ENCODE peak calls at places on chromosomes 2 and 18, in four cellular contexts. One of them, this sample, is unnamed.

GRCh38 chr2:3291750-3292149 is 85.9 kb downstream of the EIPR1 start:
- DNase-seq in psoas muscle: no peak
- DNase-seq in foreskin fibroblast: no peak
- DNase-seq in K562: no peak
- DNase-seq in this sample: no peak

GRCh38 chr2:233113114-233113452 is 52.9 kb downstream of the INPP5D start:
- DNase-seq in psoas muscle: no peak
- DNase-seq in foreskin fibroblast: no peak
- DNase-seq in K562: no peak
- DNase-seq in this sample: no peak

GRCh38 chr2:240465268-240465764 is 29.9 kb downstream of the GPC1 start:
- DNase-seq in psoas muscle: peak
- DNase-seq in foreskin fibroblast: no peak
- DNase-seq in K562: no peak
- DNase-seq in this sample: no peak

GRCh38 chr2:197163755-197164753 is 146.5 kb downstream of the ANKRD44 start:
- DNase-seq in psoas muscle: peak
- DNase-seq in foreskin fibroblast: no peak
- DNase-seq in K562: no peak
- DNase-seq in this sample: no peak

GRCh38 chr2:111238336-111238735 is 117.6 kb downstream of the BCL2L11 start:
- DNase-seq in psoas muscle: no peak
- DNase-seq in foreskin fibroblast: no peak
- DNase-seq in K562: no peak
- DNase-seq in this sample: no peak

GRCh38 chr2:227889336-227889735 is 17.9 kb downstream of the DAW1 start:
- DNase-seq in psoas muscle: no peak
- DNase-seq in foreskin fibroblast: no peak
- DNase-seq in K562: no peak
- DNase-seq in this sample: no peak

GRCh38 chr2:237720962-237721361 is 77.6 kb upstream of the RBM44 start:
- DNase-seq in psoas muscle: no peak
- DNase-seq in foreskin fibroblast: peak
- DNase-seq in K562: no peak
- DNase-seq in this sample: peak

GRCh38 chr2:118974103-118974911 is 32.3 kb downstream of the MARCO start:
- DNase-seq in psoas muscle: no peak
- DNase-seq in foreskin fibroblast: peak
- DNase-seq in K562: no peak
- DNase-seq in this sample: peak

GRCh38 chr2:12507295-12507694 is 209.4 kb upstream of the TRIB2 start:
- DNase-seq in psoas muscle: no peak
- DNase-seq in foreskin fibroblast: peak
- DNase-seq in K562: no peak
- DNase-seq in this sample: peak

DNA sequence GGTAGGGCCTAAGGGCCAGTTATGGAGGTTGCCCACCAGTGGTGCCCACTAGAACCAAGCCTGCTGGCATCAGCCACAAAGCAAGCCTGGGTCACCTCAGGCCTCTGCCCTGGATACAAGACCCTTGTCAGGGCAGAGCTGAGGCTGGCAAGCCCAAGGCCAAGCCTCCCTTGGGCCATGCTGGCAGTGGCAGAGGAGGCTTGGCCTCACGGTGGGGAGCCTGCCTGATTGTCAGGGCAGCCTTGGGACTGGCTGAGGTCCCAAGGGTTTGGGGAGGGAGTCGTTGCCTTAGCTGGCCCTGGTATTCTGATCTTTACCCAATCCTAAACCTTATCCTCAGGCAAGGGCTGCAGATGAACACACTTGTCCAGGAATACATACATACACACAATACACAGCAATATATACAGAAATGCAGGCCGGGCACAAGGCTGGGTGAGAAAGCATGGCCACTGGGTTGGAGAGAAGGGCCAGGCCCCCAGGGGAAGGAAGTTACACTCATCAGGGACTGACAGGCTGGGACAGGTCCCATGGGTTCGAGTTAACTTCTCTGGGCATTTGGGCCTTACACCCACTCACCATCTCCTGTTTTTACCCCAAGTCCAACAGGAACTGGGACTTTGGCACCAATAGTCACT is 21.0 kb downstream of the CCT7 start:
- DNase-seq in psoas muscle: no peak
- DNase-seq in foreskin fibroblast: no peak
- DNase-seq in K562: no peak
- DNase-seq in this sample: no peak
- TF ChIP-seq CTCF in psoas muscle: no peak
- TF ChIP-seq CTCF in foreskin fibroblast: no peak
- TF ChIP-seq CTCF in K562: no peak
- TF ChIP-seq CTCF in this sample: no peak

DNA sequence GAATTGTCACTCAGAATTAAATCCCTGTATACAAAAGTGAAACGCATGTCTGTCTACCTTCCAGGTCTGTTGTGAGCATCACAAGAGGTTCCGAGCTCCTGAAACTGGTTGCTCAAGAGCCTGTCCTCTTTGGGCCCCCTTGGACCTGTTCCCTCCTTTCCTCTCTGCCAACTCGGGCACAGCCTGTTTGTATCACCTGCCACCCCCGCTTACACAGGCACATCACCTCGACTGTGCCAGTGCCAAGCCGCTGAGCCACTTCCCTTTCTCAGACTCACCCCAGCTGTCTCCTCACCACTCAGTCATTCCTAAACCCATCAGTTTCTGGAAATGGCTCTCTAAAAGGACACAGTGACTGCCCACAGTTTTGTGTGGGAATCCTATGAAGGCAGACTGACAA is 3.1 kb downstream of the EFR3B start:
- DNase-seq in psoas muscle: peak
- DNase-seq in foreskin fibroblast: no peak
- DNase-seq in K562: no peak
- DNase-seq in this sample: no peak
- H3K4me3 ChIP-seq in psoas muscle: no peak
- H3K4me3 ChIP-seq in foreskin fibroblast: no peak
- H3K4me3 ChIP-seq in K562: no peak
- H3K4me3 ChIP-seq in this sample: no peak

DNA sequence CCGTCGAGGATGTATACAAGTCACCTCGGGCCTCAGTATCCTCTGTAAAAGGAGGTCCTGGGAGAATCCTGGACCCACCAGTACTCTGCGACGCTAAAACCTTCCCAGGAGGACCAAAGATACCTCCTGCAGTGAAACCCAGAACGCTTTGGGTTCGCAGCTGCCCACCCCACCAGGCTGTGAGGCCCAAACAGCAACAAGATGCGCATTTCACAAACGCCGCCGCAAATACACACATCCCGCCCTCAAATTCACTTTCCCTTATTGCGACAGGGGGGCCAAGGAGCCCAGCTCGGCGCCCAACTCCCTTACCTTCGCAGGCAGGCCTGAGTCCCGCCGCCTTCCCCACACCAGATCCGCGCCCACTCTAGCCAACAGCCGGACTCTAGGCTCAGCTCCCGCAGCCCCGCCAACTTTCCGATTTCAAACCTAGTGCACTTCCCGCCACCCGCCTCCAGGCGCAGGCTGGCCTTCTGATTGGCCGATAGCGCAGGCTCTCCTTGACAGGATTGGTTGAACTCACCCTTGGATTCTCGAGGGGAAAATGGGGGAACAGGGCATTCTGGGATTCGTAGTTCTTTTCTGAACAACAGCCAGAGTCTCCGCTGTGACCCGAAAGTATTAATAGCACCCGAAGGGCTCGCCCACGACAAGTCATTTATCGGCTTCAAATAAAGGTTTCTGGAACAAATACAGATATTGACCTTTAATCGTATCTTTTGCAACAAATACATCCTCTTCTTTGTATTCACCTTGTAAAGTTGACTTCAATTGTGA is at the start of gene SPC25:
- DNase-seq in psoas muscle: peak
- DNase-seq in foreskin fibroblast: peak
- DNase-seq in K562: peak
- DNase-seq in this sample: peak
- TF ChIP-seq CTCF in psoas muscle: peak
- TF ChIP-seq CTCF in foreskin fibroblast: no peak
- TF ChIP-seq CTCF in K562: no peak
- TF ChIP-seq CTCF in this sample: no peak

GRCh38 chr2:128390991-128391630 is 72.4 kb upstream of the HS6ST1 start:
- DNase-seq in psoas muscle: peak
- DNase-seq in foreskin fibroblast: no peak
- DNase-seq in K562: no peak
- DNase-seq in this sample: no peak

GRCh38 chr2:128386066-128386465 is 67.4 kb upstream of the HS6ST1 start:
- DNase-seq in psoas muscle: peak
- DNase-seq in foreskin fibroblast: no peak
- DNase-seq in K562: no peak
- DNase-seq in this sample: no peak

GRCh38 chr2:128390256-128390990 is 71.8 kb upstream of the HS6ST1 start:
- DNase-seq in psoas muscle: peak
- DNase-seq in foreskin fibroblast: no peak
- DNase-seq in K562: no peak
- DNase-seq in this sample: no peak

GRCh38 chr2:128389521-128389920 is 70.9 kb upstream of the HS6ST1 start:
- DNase-seq in psoas muscle: peak
- DNase-seq in foreskin fibroblast: no peak
- DNase-seq in K562: no peak
- DNase-seq in this sample: no peak

DNA sequence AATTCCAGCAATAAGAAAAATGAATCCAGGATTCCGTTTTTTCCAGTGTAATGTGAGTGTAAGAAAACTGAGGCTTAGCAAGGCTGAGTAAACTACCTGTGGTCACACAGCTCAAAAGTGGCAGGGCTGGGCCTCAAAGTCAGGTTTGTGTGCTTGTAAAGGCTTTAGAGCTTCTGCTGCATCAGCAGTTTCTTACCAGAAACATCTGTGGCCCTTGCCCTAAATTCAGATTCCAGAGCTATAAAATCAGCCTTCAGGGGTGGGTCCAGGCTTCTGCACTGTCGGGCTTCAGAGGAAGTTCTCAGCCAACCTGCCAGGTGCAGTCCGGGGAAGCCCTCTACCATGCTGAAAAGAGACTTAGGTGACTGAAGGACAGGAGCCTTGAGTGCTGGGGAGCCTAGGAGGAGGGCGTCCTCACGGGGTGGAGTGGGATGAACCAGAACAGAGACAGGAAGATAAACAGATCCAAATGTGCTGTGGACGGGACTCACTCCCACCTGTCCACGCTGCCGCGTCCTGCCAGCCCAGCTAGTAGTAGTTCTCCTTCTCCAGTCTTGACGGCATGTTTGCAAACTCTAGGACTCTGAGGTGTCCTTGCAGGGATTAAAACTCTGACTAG is 69.9 kb upstream of the HS6ST1 start:
- DNase-seq in psoas muscle: peak
- DNase-seq in foreskin fibroblast: peak
- DNase-seq in K562: no peak
- DNase-seq in this sample: no peak
- H3K4me3 ChIP-seq in psoas muscle: no peak
- H3K4me3 ChIP-seq in foreskin fibroblast: no peak
- H3K4me3 ChIP-seq in K562: no peak
- H3K4me3 ChIP-seq in this sample: no peak

GRCh38 chr2:40957508-40957907 is 505.6 kb upstream of the SLC8A1 start:
- DNase-seq in psoas muscle: no peak
- DNase-seq in foreskin fibroblast: no peak
- DNase-seq in K562: no peak
- DNase-seq in this sample: peak

GRCh38 chr2:40953341-40953740 is 501.5 kb upstream of the SLC8A1 start:
- DNase-seq in psoas muscle: no peak
- DNase-seq in foreskin fibroblast: no peak
- DNase-seq in K562: no peak
- DNase-seq in this sample: no peak

GRCh38 chr2:40955042-40955441 is 503.2 kb upstream of the SLC8A1 start:
- DNase-seq in psoas muscle: no peak
- DNase-seq in foreskin fibroblast: no peak
- DNase-seq in K562: no peak
- DNase-seq in this sample: peak

GRCh38 chr2:40955635-40956034 is 503.7 kb upstream of the SLC8A1 start:
- DNase-seq in psoas muscle: no peak
- DNase-seq in foreskin fibroblast: no peak
- DNase-seq in K562: no peak
- DNase-seq in this sample: peak
- TF ChIP-seq CTCF in psoas muscle: no peak
- TF ChIP-seq CTCF in foreskin fibroblast: no peak
- TF ChIP-seq CTCF in K562: no peak
- TF ChIP-seq CTCF in this sample: peak

DNA sequence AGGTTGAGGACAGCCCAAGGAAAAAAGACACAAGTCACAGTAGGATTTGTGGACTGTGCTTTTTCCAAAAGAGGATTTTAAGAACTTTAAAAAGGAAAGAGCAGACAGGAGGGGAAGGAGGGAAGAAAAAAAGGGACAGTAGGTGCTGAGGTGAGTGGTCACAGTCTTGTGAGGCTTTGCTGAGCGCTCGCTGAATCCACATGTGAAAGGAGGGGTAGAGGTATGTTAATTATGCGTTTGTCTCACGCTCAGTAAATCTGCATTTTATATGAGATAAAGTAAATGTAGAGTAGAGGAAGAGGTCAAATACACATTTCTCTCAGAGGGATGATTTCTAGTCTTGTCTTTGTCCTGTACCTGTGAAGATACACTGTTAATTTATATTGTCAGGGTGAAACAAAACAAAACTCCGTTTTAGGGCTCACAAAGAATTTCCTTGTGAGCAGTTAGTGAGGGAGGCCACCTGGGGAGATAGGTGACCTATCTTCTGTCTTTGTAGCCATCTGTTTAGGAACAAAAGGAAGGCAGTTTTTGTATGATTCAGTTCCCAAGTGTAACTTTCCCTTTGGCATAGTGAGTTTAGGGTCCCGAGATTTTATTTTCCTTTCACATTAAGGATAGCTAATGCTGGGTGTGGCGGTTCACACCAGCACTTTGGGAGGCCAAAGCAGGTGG is 25.3 kb downstream of the GNAL start:
- DNase-seq in psoas muscle: no peak
- DNase-seq in foreskin fibroblast: no peak
- DNase-seq in K562: no peak
- DNase-seq in this sample: no peak
- H3K4me3 ChIP-seq in psoas muscle: no peak
- H3K4me3 ChIP-seq in foreskin fibroblast: no peak
- H3K4me3 ChIP-seq in K562: no peak
- H3K4me3 ChIP-seq in this sample: no peak

GRCh38 chr2:21331625-21332370 is 208.0 kb downstream of the TDRD15 start:
- DNase-seq in psoas muscle: no peak
- DNase-seq in foreskin fibroblast: no peak
- DNase-seq in K562: no peak
- DNase-seq in this sample: no peak

GRCh38 chr2:21330786-21331391 is 207.1 kb downstream of the TDRD15 start:
- DNase-seq in psoas muscle: no peak
- DNase-seq in foreskin fibroblast: no peak
- DNase-seq in K562: no peak
- DNase-seq in this sample: no peak

GRCh38 chr2:21326152-21326551 is 202.4 kb downstream of the TDRD15 start:
- DNase-seq in psoas muscle: no peak
- DNase-seq in foreskin fibroblast: no peak
- DNase-seq in K562: no peak
- DNase-seq in this sample: no peak
- TF ChIP-seq CTCF in psoas muscle: no peak
- TF ChIP-seq CTCF in foreskin fibroblast: no peak
- TF ChIP-seq CTCF in K562: no peak
- TF ChIP-seq CTCF in this sample: no peak